ENCODE peak calls at places on chromosomes 1 and 21, in eight cellular contexts. One of them, this sample, is unnamed.

GRCh38 chr1:58854576-58854975 is 70.7 kb upstream of the JUN start:
- DNase-seq in stimulated activated CD8-positive, alpha-beta memory T cell treated with anti-CD3 and anti-CD28 coated beads, Interleukin-15, amount 100 ng/mL, for 24 hours: no peak
- DNase-seq in EL: no peak
- DNase-seq in germinal center: no peak
- DNase-seq in right lobe of liver: no peak
- DNase-seq in fibroblast of pulmonary artery: no peak
- DNase-seq in COR-L47: no peak
- DNase-seq in progenitor cell of endocrine pancreas: no peak
- DNase-seq in this sample: peak

GRCh38 chr1:58592521-58593134 is 15.6 kb upstream of the TACSTD2 start:
- DNase-seq in COR-L47: no peak
- DNase-seq in EL: peak
- DNase-seq in fibroblast of pulmonary artery: peak
- DNase-seq in progenitor cell of endocrine pancreas: peak
- DNase-seq in right lobe of liver: peak
- DNase-seq in stimulated activated CD8-positive, alpha-beta memory T cell treated with anti-CD3 and anti-CD28 coated beads, Interleukin-15, amount 100 ng/mL, for 24 hours: no peak
- DNase-seq in germinal center: no peak
- DNase-seq in this sample: no peak

GRCh38 chr1:36469163-36469562 is 5.0 kb upstream of the MRPS15 start:
- DNase-seq in stimulated activated CD8-positive, alpha-beta memory T cell treated with anti-CD3 and anti-CD28 coated beads, Interleukin-15, amount 100 ng/mL, for 24 hours: no peak
- DNase-seq in right lobe of liver: no peak
- DNase-seq in germinal center: no peak
- DNase-seq in fibroblast of pulmonary artery: no peak
- DNase-seq in COR-L47: no peak
- DNase-seq in progenitor cell of endocrine pancreas: no peak
- DNase-seq in EL: no peak
- DNase-seq in this sample: no peak

GRCh38 chr1:23217421-23218115 is at the start of gene HTR1D:
- DNase-seq in EL: no peak
- DNase-seq in stimulated activated CD8-positive, alpha-beta memory T cell treated with anti-CD3 and anti-CD28 coated beads, Interleukin-15, amount 100 ng/mL, for 24 hours: no peak
- DNase-seq in germinal center: no peak
- DNase-seq in progenitor cell of endocrine pancreas: peak
- DNase-seq in right lobe of liver: no peak
- DNase-seq in COR-L47: no peak
- DNase-seq in fibroblast of pulmonary artery: no peak
- DNase-seq in this sample: no peak

GRCh38 chr1:2274231-2274967 is 46.3 kb downstream of the SKI start:
- DNase-seq in EL: no peak
- DNase-seq in stimulated activated CD8-positive, alpha-beta memory T cell treated with anti-CD3 and anti-CD28 coated beads, Interleukin-15, amount 100 ng/mL, for 24 hours: no peak
- DNase-seq in germinal center: no peak
- DNase-seq in right lobe of liver: peak
- DNase-seq in fibroblast of pulmonary artery: no peak
- DNase-seq in COR-L47: no peak
- DNase-seq in progenitor cell of endocrine pancreas: no peak
- DNase-seq in this sample: no peak

GRCh38 chr1:226723640-226724532 is 15.2 kb downstream of the ITPKB start:
- DNase-seq in COR-L47: peak
- DNase-seq in fibroblast of pulmonary artery: peak
- DNase-seq in EL: peak
- DNase-seq in germinal center: no peak
- DNase-seq in stimulated activated CD8-positive, alpha-beta memory T cell treated with anti-CD3 and anti-CD28 coated beads, Interleukin-15, amount 100 ng/mL, for 24 hours: no peak
- DNase-seq in progenitor cell of endocrine pancreas: no peak
- DNase-seq in right lobe of liver: no peak
- DNase-seq in this sample: peak

GRCh38 chr1:25694167-25694566 is 77.6 kb downstream of the MAN1C1 start:
- DNase-seq in stimulated activated CD8-positive, alpha-beta memory T cell treated with anti-CD3 and anti-CD28 coated beads, Interleukin-15, amount 100 ng/mL, for 24 hours: no peak
- DNase-seq in EL: peak
- DNase-seq in COR-L47: no peak
- DNase-seq in progenitor cell of endocrine pancreas: no peak
- DNase-seq in germinal center: no peak
- DNase-seq in fibroblast of pulmonary artery: no peak
- DNase-seq in right lobe of liver: no peak
- DNase-seq in this sample: no peak

GRCh38 chr1:15305366-15305765 is 58.3 kb downstream of the FHAD1 start:
- DNase-seq in progenitor cell of endocrine pancreas: no peak
- DNase-seq in germinal center: no peak
- DNase-seq in COR-L47: no peak
- DNase-seq in fibroblast of pulmonary artery: peak
- DNase-seq in EL: no peak
- DNase-seq in right lobe of liver: no peak
- DNase-seq in stimulated activated CD8-positive, alpha-beta memory T cell treated with anti-CD3 and anti-CD28 coated beads, Interleukin-15, amount 100 ng/mL, for 24 hours: no peak
- DNase-seq in this sample: no peak

GRCh38 chr1:77288275-77288674 is 6.5 kb downstream of the AK5 start:
- DNase-seq in germinal center: no peak
- DNase-seq in fibroblast of pulmonary artery: peak
- DNase-seq in right lobe of liver: no peak
- DNase-seq in stimulated activated CD8-positive, alpha-beta memory T cell treated with anti-CD3 and anti-CD28 coated beads, Interleukin-15, amount 100 ng/mL, for 24 hours: no peak
- DNase-seq in COR-L47: no peak
- DNase-seq in progenitor cell of endocrine pancreas: no peak
- DNase-seq in EL: peak
- DNase-seq in this sample: no peak

GRCh38 chr21:15515908-15516307 is 213.9 kb upstream of the USP25 start:
- DNase-seq in stimulated activated CD8-positive, alpha-beta memory T cell treated with anti-CD3 and anti-CD28 coated beads, Interleukin-15, amount 100 ng/mL, for 24 hours: no peak
- DNase-seq in progenitor cell of endocrine pancreas: no peak
- DNase-seq in EL: no peak
- DNase-seq in germinal center: no peak
- DNase-seq in COR-L47: no peak
- DNase-seq in fibroblast of pulmonary artery: no peak
- DNase-seq in right lobe of liver: no peak
- DNase-seq in this sample: no peak

GRCh38 chr1:228294717-228295116 is 86.9 kb downstream of the OBSCN start:
- DNase-seq in stimulated activated CD8-positive, alpha-beta memory T cell treated with anti-CD3 and anti-CD28 coated beads, Interleukin-15, amount 100 ng/mL, for 24 hours: no peak
- DNase-seq in COR-L47: no peak
- DNase-seq in right lobe of liver: no peak
- DNase-seq in fibroblast of pulmonary artery: no peak
- DNase-seq in progenitor cell of endocrine pancreas: no peak
- DNase-seq in EL: no peak
- DNase-seq in germinal center: no peak
- DNase-seq in this sample: no peak

GRCh38 chr1:38728176-38728908 is 131.2 kb downstream of the RRAGC start:
- DNase-seq in EL: peak
- DNase-seq in COR-L47: no peak
- DNase-seq in fibroblast of pulmonary artery: peak
- DNase-seq in progenitor cell of endocrine pancreas: no peak
- DNase-seq in right lobe of liver: no peak
- DNase-seq in stimulated activated CD8-positive, alpha-beta memory T cell treated with anti-CD3 and anti-CD28 coated beads, Interleukin-15, amount 100 ng/mL, for 24 hours: no peak
- DNase-seq in germinal center: no peak
- DNase-seq in this sample: no peak

GRCh38 chr1:220990417-220991337 is 111.4 kb downstream of the HLX start:
- DNase-seq in COR-L47: no peak
- DNase-seq in germinal center: no peak
- DNase-seq in progenitor cell of endocrine pancreas: no peak
- DNase-seq in stimulated activated CD8-positive, alpha-beta memory T cell treated with anti-CD3 and anti-CD28 coated beads, Interleukin-15, amount 100 ng/mL, for 24 hours: no peak
- DNase-seq in fibroblast of pulmonary artery: peak
- DNase-seq in right lobe of liver: no peak
- DNase-seq in EL: peak
- DNase-seq in this sample: no peak

GRCh38 chr1:168913711-168914463 is 184.9 kb upstream of the DPT start:
- DNase-seq in fibroblast of pulmonary artery: no peak
- DNase-seq in stimulated activated CD8-positive, alpha-beta memory T cell treated with anti-CD3 and anti-CD28 coated beads, Interleukin-15, amount 100 ng/mL, for 24 hours: no peak
- DNase-seq in right lobe of liver: no peak
- DNase-seq in germinal center: no peak
- DNase-seq in progenitor cell of endocrine pancreas: no peak
- DNase-seq in EL: no peak
- DNase-seq in COR-L47: peak
- DNase-seq in this sample: no peak

GRCh38 chr1:156858959-156859522 is at the start of gene INSRR:
- DNase-seq in germinal center: no peak
- DNase-seq in COR-L47: peak
- DNase-seq in right lobe of liver: no peak
- DNase-seq in progenitor cell of endocrine pancreas: no peak
- DNase-seq in EL: no peak
- DNase-seq in fibroblast of pulmonary artery: no peak
- DNase-seq in stimulated activated CD8-positive, alpha-beta memory T cell treated with anti-CD3 and anti-CD28 coated beads, Interleukin-15, amount 100 ng/mL, for 24 hours: no peak
- DNase-seq in this sample: no peak

GRCh38 chr1:160256396-160257046 is 5.8 kb downstream of the DCAF8 start:
- DNase-seq in COR-L47: no peak
- DNase-seq in germinal center: no peak
- DNase-seq in EL: peak
- DNase-seq in stimulated activated CD8-positive, alpha-beta memory T cell treated with anti-CD3 and anti-CD28 coated beads, Interleukin-15, amount 100 ng/mL, for 24 hours: no peak
- DNase-seq in fibroblast of pulmonary artery: peak
- DNase-seq in right lobe of liver: no peak
- DNase-seq in progenitor cell of endocrine pancreas: no peak
- DNase-seq in this sample: no peak

GRCh38 chr1:202656057-202656456 is 54.2 kb downstream of the SYT2 start:
- DNase-seq in progenitor cell of endocrine pancreas: no peak
- DNase-seq in germinal center: no peak
- DNase-seq in stimulated activated CD8-positive, alpha-beta memory T cell treated with anti-CD3 and anti-CD28 coated beads, Interleukin-15, amount 100 ng/mL, for 24 hours: no peak
- DNase-seq in EL: peak
- DNase-seq in fibroblast of pulmonary artery: peak
- DNase-seq in COR-L47: no peak
- DNase-seq in right lobe of liver: no peak
- DNase-seq in this sample: peak

GRCh38 chr1:3369437-3370076 is 84.9 kb upstream of the ARHGEF16 start:
- DNase-seq in fibroblast of pulmonary artery: peak
- DNase-seq in COR-L47: no peak
- DNase-seq in progenitor cell of endocrine pancreas: no peak
- DNase-seq in stimulated activated CD8-positive, alpha-beta memory T cell treated with anti-CD3 and anti-CD28 coated beads, Interleukin-15, amount 100 ng/mL, for 24 hours: no peak
- DNase-seq in EL: peak
- DNase-seq in right lobe of liver: no peak
- DNase-seq in germinal center: no peak
- DNase-seq in this sample: no peak

GRCh38 chr1:11707621-11708276 is 16.2 kb downstream of the DRAXIN start:
- DNase-seq in germinal center: no peak
- DNase-seq in EL: no peak
- DNase-seq in stimulated activated CD8-positive, alpha-beta memory T cell treated with anti-CD3 and anti-CD28 coated beads, Interleukin-15, amount 100 ng/mL, for 24 hours: no peak
- DNase-seq in fibroblast of pulmonary artery: no peak
- DNase-seq in right lobe of liver: peak
- DNase-seq in progenitor cell of endocrine pancreas: no peak
- DNase-seq in COR-L47: peak
- DNase-seq in this sample: no peak